ENCODE peak calls at places on chromosomes 2 and 18, in five cellular contexts. One of them, this sample, is unnamed.
A peak's percentile ranks its signal among the peaks of the same experiment; 100 is the strongest.

GRCh38 chr18:62663731-62664336 is 51.5 kb upstream of the PHLPP1 start:
- DNase-seq in cardiac muscle cell: peak; percentile 18
- DNase-seq in mucosa of descending colon: no peak
- DNase-seq in aorta: no peak
- DNase-seq in lung: no peak
- DNase-seq in this sample: no peak

GRCh38 chr2:28269019-28269784 is 123.5 kb upstream of the FOSL2 start:
- DNase-seq in mucosa of descending colon: peak; percentile 70
- DNase-seq in cardiac muscle cell: peak; percentile 48
- DNase-seq in aorta: no peak
- DNase-seq in lung: no peak
- DNase-seq in this sample: no peak

GRCh38 chr2:217691516-217691915 is 311.3 kb downstream of the TNS1 start:
- DNase-seq in cardiac muscle cell: no peak
- DNase-seq in lung: no peak
- DNase-seq in mucosa of descending colon: no peak
- DNase-seq in aorta: no peak
- DNase-seq in this sample: no peak

GRCh38 chr2:204977914-204978313 is 432.6 kb downstream of the PARD3B start:
- DNase-seq in mucosa of descending colon: no peak
- DNase-seq in cardiac muscle cell: no peak
- DNase-seq in aorta: no peak
- DNase-seq in lung: no peak
- DNase-seq in this sample: no peak

GRCh38 chr2:25528173-25528572 is 145.2 kb downstream of the DTNB start:
- DNase-seq in mucosa of descending colon: no peak
- DNase-seq in cardiac muscle cell: peak; percentile 62
- DNase-seq in lung: no peak
- DNase-seq in aorta: no peak
- DNase-seq in this sample: no peak

GRCh38 chr2:205746408-205746785 is 64.1 kb downstream of the NRP2 start:
- DNase-seq in cardiac muscle cell: no peak
- DNase-seq in aorta: no peak
- DNase-seq in mucosa of descending colon: no peak
- DNase-seq in lung: peak; percentile 39
- DNase-seq in this sample: no peak

GRCh38 chr2:31729442-31730092 is 148.8 kb upstream of the SRD5A2 start:
- DNase-seq in cardiac muscle cell: peak; percentile 2
- DNase-seq in mucosa of descending colon: no peak
- DNase-seq in aorta: no peak
- DNase-seq in lung: no peak
- DNase-seq in this sample: no peak

GRCh38 chr2:120520454-120520853 is 174.5 kb downstream of the INHBB start:
- DNase-seq in cardiac muscle cell: no peak
- DNase-seq in aorta: no peak
- DNase-seq in lung: no peak
- DNase-seq in mucosa of descending colon: no peak
- DNase-seq in this sample: no peak

GRCh38 chr2:21966139-21966538 is 842.4 kb downstream of the TDRD15 start:
- DNase-seq in aorta: no peak
- DNase-seq in mucosa of descending colon: no peak
- DNase-seq in cardiac muscle cell: peak; percentile 28
- DNase-seq in lung: no peak
- DNase-seq in this sample: no peak

GRCh38 chr2:198639580-198639979 is 818.2 kb downstream of the SATB2 start:
- DNase-seq in aorta: no peak
- DNase-seq in cardiac muscle cell: no peak
- DNase-seq in mucosa of descending colon: no peak
- DNase-seq in lung: no peak
- DNase-seq in this sample: no peak

GRCh38 chr2:7706791-7707190 is 789.6 kb downstream of the RNF144A start:
- DNase-seq in lung: no peak
- DNase-seq in mucosa of descending colon: no peak
- DNase-seq in aorta: no peak
- DNase-seq in cardiac muscle cell: no peak
- DNase-seq in this sample: no peak

GRCh38 chr2:176455865-176456291 is 186.6 kb downstream of the MTX2 start:
- DNase-seq in cardiac muscle cell: peak; percentile 85
- DNase-seq in aorta: peak; percentile 41
- DNase-seq in mucosa of descending colon: peak; percentile 8
- DNase-seq in lung: no peak
- DNase-seq in this sample: no peak

GRCh38 chr2:42882756-42883155 is 90.4 kb upstream of the HAAO start:
- DNase-seq in aorta: no peak
- DNase-seq in cardiac muscle cell: no peak
- DNase-seq in mucosa of descending colon: no peak
- DNase-seq in lung: no peak
- DNase-seq in this sample: no peak

GRCh38 chr2:143410097-143410897 is 281.1 kb downstream of the ARHGAP15 start:
- DNase-seq in cardiac muscle cell: no peak
- DNase-seq in lung: no peak
- DNase-seq in aorta: no peak
- DNase-seq in mucosa of descending colon: no peak
- DNase-seq in this sample: no peak

GRCh38 chr18:12121175-12122095 is 27.8 kb downstream of the ANKRD62 start:
- DNase-seq in cardiac muscle cell: peak; percentile 7
- DNase-seq in aorta: no peak
- DNase-seq in lung: no peak
- DNase-seq in mucosa of descending colon: no peak
- DNase-seq in this sample: no peak

GRCh38 chr2:235618039-235618438 is 124.2 kb downstream of the AGAP1 start:
- DNase-seq in cardiac muscle cell: peak; percentile 76
- DNase-seq in lung: no peak
- DNase-seq in mucosa of descending colon: no peak
- DNase-seq in aorta: no peak
- DNase-seq in this sample: no peak

GRCh38 chr18:67705748-67706147 is 189.2 kb upstream of the DSEL start:
- DNase-seq in aorta: no peak
- DNase-seq in mucosa of descending colon: no peak
- DNase-seq in cardiac muscle cell: peak; percentile 16
- DNase-seq in lung: no peak
- DNase-seq in this sample: no peak

GRCh38 chr2:37826611-37827010 is 98.5 kb upstream of the RMDN2 start:
- DNase-seq in cardiac muscle cell: no peak
- DNase-seq in mucosa of descending colon: no peak
- DNase-seq in lung: no peak
- DNase-seq in aorta: no peak
- DNase-seq in this sample: no peak

GRCh38 chr18:11323359-11323819 is 174.0 kb upstream of the PIEZO2 start:
- DNase-seq in mucosa of descending colon: no peak
- DNase-seq in cardiac muscle cell: peak; percentile 76
- DNase-seq in aorta: peak; percentile 57
- DNase-seq in lung: no peak
- DNase-seq in this sample: no peak

GRCh38 chr2:181607629-181608627 is 49.0 kb downstream of the CERKL start:
- DNase-seq in lung: no peak
- DNase-seq in mucosa of descending colon: no peak
- DNase-seq in aorta: no peak
- DNase-seq in cardiac muscle cell: no peak
- DNase-seq in this sample: no peak

GRCh38 chr2:85631316-85631715 is 15.3 kb downstream of the USP39 start:
- DNase-seq in aorta: no peak
- DNase-seq in mucosa of descending colon: no peak
- DNase-seq in cardiac muscle cell: no peak
- DNase-seq in lung: no peak
- DNase-seq in this sample: no peak

GRCh38 chr2:12733846-12734245 is 17.1 kb downstream of the TRIB2 start:
- DNase-seq in lung: no peak
- DNase-seq in mucosa of descending colon: no peak
- DNase-seq in aorta: no peak
- DNase-seq in cardiac muscle cell: no peak
- DNase-seq in this sample: no peak

GRCh38 chr18:23784811-23785245 is 95.6 kb downstream of the LAMA3 start:
- DNase-seq in aorta: no peak
- DNase-seq in mucosa of descending colon: peak; percentile 18
- DNase-seq in cardiac muscle cell: peak; percentile 66
- DNase-seq in lung: no peak
- DNase-seq in this sample: no peak

GRCh38 chr18:44818148-44818547 is 137.5 kb downstream of the SETBP1 start:
- DNase-seq in aorta: no peak
- DNase-seq in lung: no peak
- DNase-seq in mucosa of descending colon: no peak
- DNase-seq in cardiac muscle cell: no peak
- DNase-seq in this sample: no peak

GRCh38 chr2:8636691-8637636 is 44.9 kb upstream of the ID2 start:
- DNase-seq in aorta: no peak
- DNase-seq in lung: no peak
- DNase-seq in cardiac muscle cell: peak; percentile 81
- DNase-seq in mucosa of descending colon: no peak
- DNase-seq in this sample: no peak

GRCh38 chr2:20758997-20759396 is 63.9 kb downstream of the LDAH start:
- DNase-seq in mucosa of descending colon: no peak
- DNase-seq in cardiac muscle cell: no peak
- DNase-seq in lung: no peak
- DNase-seq in aorta: no peak
- DNase-seq in this sample: no peak

GRCh38 chr2:20759487-20759886 is 63.4 kb downstream of the LDAH start:
- DNase-seq in cardiac muscle cell: no peak
- DNase-seq in mucosa of descending colon: no peak
- DNase-seq in lung: no peak
- DNase-seq in aorta: no peak
- DNase-seq in this sample: no peak

GRCh38 chr2:20757405-20758090 is 65.4 kb downstream of the LDAH start:
- DNase-seq in cardiac muscle cell: no peak
- DNase-seq in aorta: no peak
- DNase-seq in mucosa of descending colon: no peak
- DNase-seq in lung: no peak
- DNase-seq in this sample: no peak

GRCh38 chr2:20766798-20767644 is 55.9 kb downstream of the LDAH start:
- DNase-seq in cardiac muscle cell: no peak
- DNase-seq in aorta: no peak
- DNase-seq in lung: no peak
- DNase-seq in mucosa of descending colon: no peak
- DNase-seq in this sample: no peak

DNA sequence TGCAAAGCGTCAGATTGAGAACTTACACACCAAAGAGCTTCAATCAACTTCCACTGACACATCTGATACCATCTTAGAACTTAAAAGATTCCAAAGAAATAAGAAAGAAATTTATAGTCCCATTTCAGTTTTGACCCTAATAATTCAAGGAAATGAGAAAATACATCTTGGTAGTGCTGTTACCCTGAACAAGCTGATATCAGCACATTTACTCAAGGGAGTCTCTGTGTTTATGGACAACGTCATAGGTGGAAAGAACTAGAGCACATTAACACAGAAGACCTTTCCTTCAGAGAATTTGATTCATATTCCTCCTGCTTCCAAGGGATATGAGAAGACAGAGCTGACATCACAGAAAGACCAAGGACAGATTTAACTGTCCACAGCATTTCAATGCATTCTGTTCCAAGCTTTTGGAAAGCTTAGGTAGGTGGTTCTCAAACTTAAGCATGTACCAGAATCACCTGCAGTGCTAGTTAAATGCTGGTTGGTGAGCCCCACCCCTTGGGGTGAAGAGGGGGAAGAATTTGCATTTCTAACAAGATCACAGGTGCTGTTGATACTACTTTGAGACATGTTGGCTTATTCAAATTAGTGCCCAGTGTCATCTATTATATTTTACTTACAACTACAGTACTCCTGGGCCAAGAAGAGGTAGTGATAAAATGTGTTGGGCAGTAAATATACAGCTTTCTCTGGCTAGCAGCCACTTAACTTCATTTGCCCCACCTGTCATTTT is 59.8 kb downstream of the LDAH start:
- DNase-seq in aorta: no peak
- DNase-seq in lung: no peak
- DNase-seq in cardiac muscle cell: no peak
- DNase-seq in mucosa of descending colon: no peak
- DNase-seq in this sample: no peak
- H3K9me3 ChIP-seq in aorta: no peaks in the 10 kb centered on the region
- H3K9me3 ChIP-seq in lung: no peaks in the 10 kb centered on the region
- H3K9me3 ChIP-seq in cardiac muscle cell: no peaks in the 10 kb centered on the region
- H3K9me3 ChIP-seq in mucosa of descending colon: no peaks in the 10 kb centered on the region
- H3K9me3 ChIP-seq in this sample: no peaks in the 10 kb centered on the region

GRCh38 chr2:1741851-1742250 is 2.5 kb downstream of the PXDN start:
- DNase-seq in lung: peak; percentile 22
- DNase-seq in cardiac muscle cell: no peak
- DNase-seq in mucosa of descending colon: peak; percentile 0
- DNase-seq in aorta: no peak
- DNase-seq in this sample: no peak
- H3K9me3 ChIP-seq in lung: no peaks in the 10 kb centered on the region
- H3K9me3 ChIP-seq in cardiac muscle cell: no peaks in the 10 kb centered on the region
- H3K9me3 ChIP-seq in mucosa of descending colon: no peaks in the 10 kb centered on the region
- H3K9me3 ChIP-seq in aorta: no peaks in the 10 kb centered on the region
- H3K9me3 ChIP-seq in this sample: no peaks in the 10 kb centered on the region

GRCh38 chr18:907171-907879 is 2.7 kb downstream of the ADCYAP1 start:
- DNase-seq in mucosa of descending colon: no peak
- DNase-seq in cardiac muscle cell: no peak
- DNase-seq in aorta: peak; percentile 40
- DNase-seq in lung: no peak
- DNase-seq in this sample: no peak
- H3K9me3 ChIP-seq in mucosa of descending colon: no peaks in the 10 kb centered on the region
- H3K9me3 ChIP-seq in cardiac muscle cell: no peaks in the 10 kb centered on the region
- H3K9me3 ChIP-seq in aorta: no peaks in the 10 kb centered on the region
- H3K9me3 ChIP-seq in lung: peaks cover 14% of the 10 kb centered on the region
- H3K9me3 ChIP-seq in this sample: no peaks in the 10 kb centered on the region

DNA sequence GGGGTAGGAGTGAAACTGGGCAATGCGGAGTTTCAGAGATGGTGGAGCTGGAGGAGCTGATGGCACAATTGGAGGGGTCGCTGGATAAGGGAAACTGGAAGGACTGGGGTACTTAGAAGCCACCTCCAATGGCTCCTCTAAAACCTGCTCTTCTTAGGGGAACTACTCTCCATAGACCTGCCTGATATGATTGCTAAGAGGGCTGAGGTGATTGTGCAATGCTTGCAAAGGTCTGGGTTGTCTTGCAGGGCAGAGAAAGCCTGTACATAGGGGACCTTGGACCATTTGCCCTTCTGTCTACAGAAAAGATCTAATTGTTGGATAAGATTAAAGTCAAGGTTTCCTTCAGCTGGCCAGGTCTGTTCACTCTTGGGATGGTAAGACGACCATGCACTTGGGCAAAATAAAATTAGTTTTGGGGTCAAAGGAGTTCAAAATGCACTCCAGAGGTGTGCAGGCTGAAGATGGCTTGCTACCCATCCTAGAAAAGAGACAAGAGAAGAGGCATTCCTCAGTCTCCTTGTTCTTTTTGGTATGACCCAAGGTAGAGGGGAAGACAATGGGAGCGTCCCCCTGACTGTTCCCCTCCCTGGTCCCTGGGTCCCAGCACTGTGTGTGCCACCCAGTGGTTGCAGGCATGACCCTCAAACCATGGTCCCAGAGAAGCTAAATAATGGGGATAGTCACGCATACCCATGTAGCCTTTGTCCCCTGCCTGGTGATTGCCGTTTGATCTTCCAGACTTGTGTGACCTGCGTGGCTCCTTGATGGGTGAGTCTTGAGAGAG is 41.1 kb downstream of the STK17B start:
- DNase-seq in cardiac muscle cell: no peak
- DNase-seq in lung: no peak
- DNase-seq in mucosa of descending colon: peak; percentile 20
- DNase-seq in aorta: no peak
- DNase-seq in this sample: no peak
- H3K9me3 ChIP-seq in cardiac muscle cell: no peaks in the 10 kb centered on the region
- H3K9me3 ChIP-seq in lung: peaks cover 30% of the 10 kb centered on the region
- H3K9me3 ChIP-seq in mucosa of descending colon: peaks cover 51% of the 10 kb centered on the region
- H3K9me3 ChIP-seq in aorta: peaks cover 15% of the 10 kb centered on the region
- H3K9me3 ChIP-seq in this sample: peaks cover 3% of the 10 kb centered on the region